ENCODE peak calls at places on chromosome 14, in six cellular contexts. Y is activated T-cell treated with anti-CD3 and anti-CD28 coated beads, Interleukin-2, amount 50 U/mL, for 72 hours; R is NCI-H1105; N is uterus; J is stimulated activated CD8-positive, alpha-beta memory T cell treated with anti-CD3 and anti-CD28 coated beads, Interleukin-2, amount 100 ng/mL, for 48 hours; U is ELF-1. V is an unnamed sample.

GRCh38 chr14:87698496-87698895 is 294.5 kb downstream of the GALC start:
- DNase-seq in U (no peak), R (no peak), J (no peak), N (no peak), Y (no peak), V (no peak)

GRCh38 chr14:79442776-79443175 is 768.5 kb downstream of the DIO2 start:
- DNase-seq in J (no peak), Y (no peak), N (no peak), U (no peak), R (no peak), V (no peak)

GRCh38 chr14:83384253-83384652 is 1850.6 kb upstream of the SEL1L start:
- DNase-seq in N (no peak), Y (no peak), J (no peak), R (no peak), U (no peak), V (no peak)

GRCh38 chr14:104262515-104263514 is 124.4 kb downstream of the KIF26A start:
- DNase-seq in J (no peak), U (no peak), Y (no peak), R (no peak), N (peak; percentile 4), V (peak; percentile 12)

GRCh38 chr14:97602438-97603117 is 805.4 kb downstream of the VRK1 start:
- DNase-seq in R (no peak), U (no peak), J (no peak), N (no peak), Y (peak; percentile 61), V (no peak)

GRCh38 chr14:105602243-105602750 is 75.9 kb downstream of the TMEM121 start:
- DNase-seq in R (no peak), Y (no peak), U (no peak), J (no peak), N (no peak), V (no peak)

GRCh38 chr14:64572721-64573508 is 23.2 kb downstream of the PPP1R36 start:
- DNase-seq in Y (no peak), J (no peak), R (no peak), N (no peak), U (no peak), V (no peak)

GRCh38 chr14:51295666-51296263 is 55.7 kb downstream of the TMX1 start:
- DNase-seq in R (no peak), U (no peak), J (no peak), N (no peak), Y (no peak), V (no peak)

GRCh38 chr14:22597771-22598098 is 365 bp upstream of the ABHD4 start:
- DNase-seq in U (no peak), R (no peak), Y (no peak), N (no peak), J (no peak), V (no peak)

GRCh38 chr14:91774138-91775096 is 42.5 kb upstream of the CATSPERB start:
- DNase-seq in U (no peak), J (no peak), R (no peak), Y (no peak), N (no peak), V (no peak)

GRCh38 chr14:59465570-59466150 is 480 bp upstream of the GPR135 start:
- DNase-seq in J (no peak), N (no peak), R (no peak), Y (no peak), U (no peak), V (no peak)

GRCh38 chr14:74955229-74955999 is at the start of gene PGF:
- DNase-seq in U (peak; percentile 82), Y (peak; percentile 38), N (peak; percentile 78), J (peak; percentile 18), R (peak; percentile 41), V (peak; percentile 79)

GRCh38 chr14:104392396-104393198 is 187.0 kb upstream of the C14orf180 start:
- DNase-seq in U (no peak), Y (no peak), N (no peak), R (no peak), J (no peak), V (no peak)

GRCh38 chr14:92973265-92973797 is 50.4 kb downstream of the CHGA start:
- DNase-seq in R (no peak), U (peak; percentile 85), N (peak; percentile 87), Y (peak; percentile 37), J (peak; percentile 34), V (peak; percentile 71)

GRCh38 chr14:100065942-100066574 is 836 bp downstream of the EVL start:
- DNase-seq in R (no peak), N (no peak), Y (peak; percentile 83), J (peak; percentile 70), U (no peak), V (no peak)

GRCh38 chr14:22478670-22479069 is 110.4 kb downstream of the DAD1 start:
- DNase-seq in U (no peak), N (peak; percentile 76), R (peak; percentile 42), J (no peak), Y (no peak), V (peak; percentile 41)

GRCh38 chr14:26966942-26967341 is 369.1 kb upstream of the NOVA1 start:
- DNase-seq in N (peak; percentile 36), U (no peak), J (no peak), Y (no peak), R (no peak), V (no peak)

GRCh38 chr14:64507376-64508156 is 3.0 kb downstream of the ZBTB1 start:
- DNase-seq in R (no peak), Y (peak; percentile 44), U (no peak), N (no peak), J (no peak), V (no peak)

GRCh38 chr14:37819155-37820015 is 224.0 kb downstream of the TTC6 start:
- DNase-seq in N (no peak), R (no peak), J (no peak), Y (no peak), U (no peak), V (no peak)

GRCh38 chr14:76298896-76299295 is 77.0 kb upstream of the ESRRB start:
- DNase-seq in R (no peak), N (no peak), U (no peak), Y (no peak), J (no peak), V (no peak)

GRCh38 chr14:96205994-96206392 is 1.4 kb downstream of the BDKRB2 start:
- DNase-seq in R (no peak), J (no peak), Y (no peak), N (no peak), U (no peak), V (no peak)

GRCh38 chr14:40368314-40368713 is 936.1 kb upstream of the FBXO33 start:
- DNase-seq in U (no peak), Y (no peak), N (no peak), J (no peak), R (peak; percentile 18), V (no peak)

GRCh38 chr14:30581283-30581625 is 22.3 kb downstream of the G2E3 start:
- DNase-seq in U (no peak), J (no peak), R (no peak), N (no peak), Y (no peak), V (no peak)

GRCh38 chr14:90572461-90573150 is 175.8 kb downstream of the CALM1 start:
- DNase-seq in N (no peak), J (no peak), R (no peak), Y (no peak), U (no peak), V (no peak)

GRCh38 chr14:48709277-48709785 is 876.8 kb downstream of the RPS29 start:
- DNase-seq in N (no peak), R (no peak), Y (no peak), J (no peak), U (no peak), V (no peak)

GRCh38 chr14:71130491-71131179 is 223.4 kb downstream of the PCNX1 start:
- DNase-seq in Y (peak; percentile 49), R (no peak), N (no peak), J (no peak), U (peak; percentile 30), V (no peak)

GRCh38 chr14:36502558-36503508 is 17.2 kb downstream of the NKX2-1 start:
- DNase-seq in J (no peak), U (no peak), R (peak; percentile 89), N (no peak), Y (no peak), V (no peak)

GRCh38 chr14:77000340-77001235 is 27.9 kb downstream of the IRF2BPL start:
- DNase-seq in R (no peak), J (no peak), Y (no peak), N (peak; percentile 60), U (peak; percentile 47), V (peak; percentile 50)

GRCh38 chr14:65847065-65847847 is 434.7 kb downstream of the FUT8 start:
- DNase-seq in N (no peak), Y (peak; percentile 78), R (no peak), U (no peak), J (peak; percentile 11), V (no peak)

GRCh38 chr14:75206190-75206589 is 29.8 kb upstream of the TMED10 start:
- DNase-seq in Y (no peak), R (no peak), U (no peak), N (no peak), J (no peak), V (no peak)

V was measured in ovary.